ENCODE peak calls at places on chromosomes 4 and X, in ten cellular contexts. F is lower lobe of right lung; U is AG10803; A is stomach; V is B cell; L is K562; H is neural crest cell; X is AG09319; O is glutamatergic neuron; G is CD4-positive, alpha-beta T cell. W is an unnamed sample.

GRCh38 chrX:50712777-50713176 is 101.2 kb downstream of the SHROOM4 start:
- DNase-seq in V (no peak), G (no peak), X (no peak), H (no peak), F (no peak), A (no peak), O (no peak), U (no peak), L (no peak), W (no peak)

GRCh38 chr4:143338313-143338712 is 1.6 kb downstream of the GAB1 start:
- DNase-seq in O (no peak), X (no peak), L (no peak), A (no peak), F (no peak), V (no peak), G (no peak), U (no peak), H (no peak), W (no peak)

GRCh38 chr4:165293061-165293460 is 34.4 kb upstream of the MSMO1 start:
- DNase-seq in X (no peak), L (no peak), F (no peak), U (no peak), O (no peak), H (no peak), A (no peak), V (no peak), G (no peak), W (no peak)

GRCh38 chr4:161762796-161763195 is 401.0 kb downstream of the FSTL5 start:
- DNase-seq in H (no peak), O (no peak), U (peak), F (no peak), G (no peak), A (no peak), V (no peak), L (no peak), X (no peak), W (no peak)

GRCh38 chr4:24584175-24584850 is at the start of gene DHX15:
- DNase-seq in X (peak), A (peak), G (peak), V (peak), U (peak), O (peak), F (peak), H (peak), L (peak), W (peak)

GRCh38 chr4:24643774-24644520 is 59.6 kb upstream of the DHX15 start:
- DNase-seq in V (no peak), U (peak), G (no peak), F (no peak), L (no peak), O (no peak), H (no peak), X (no peak), A (no peak), W (no peak)

GRCh38 chr4:143768007-143768591 is 67.6 kb upstream of the FREM3 start:
- DNase-seq in O (no peak), V (no peak), X (no peak), F (no peak), L (no peak), G (no peak), A (no peak), H (no peak), U (peak), W (no peak)

GRCh38 chr4:83096397-83096796 is 18.1 kb downstream of the PLAC8 start:
- DNase-seq in G (no peak), X (no peak), O (no peak), A (no peak), F (no peak), L (no peak), V (no peak), U (no peak), H (no peak), W (no peak)

GRCh38 chr4:104751468-104751867 is 256.8 kb upstream of the CXXC4 start:
- DNase-seq in L (no peak), A (no peak), U (no peak), F (no peak), H (no peak), G (no peak), O (no peak), X (no peak), V (no peak), W (no peak)

GRCh38 chrX:8034058-8034457 is 106.8 kb upstream of the PNPLA4 start:
- DNase-seq in L (no peak), U (no peak), A (no peak), G (no peak), V (no peak), O (no peak), H (no peak), X (no peak), F (no peak), W (no peak)

GRCh38 chrX:136190038-136190437 is 42.7 kb downstream of the FHL1 start:
- DNase-seq in F (no peak), H (no peak), V (no peak), U (no peak), G (no peak), L (no peak), A (no peak), O (no peak), X (no peak), W (no peak)

GRCh38 chr4:154618708-154619315 is 6.4 kb upstream of the FGG start:
- DNase-seq in H (peak), F (peak), G (peak), V (peak), U (peak), O (peak), L (peak), A (peak), X (peak), W (peak)
- TF ChIP-seq CTCF in H (peak), F (peak), G (peak), V (peak), U (peak), O (peak), L (peak), A (peak), X (peak), W (peak)

DNA sequence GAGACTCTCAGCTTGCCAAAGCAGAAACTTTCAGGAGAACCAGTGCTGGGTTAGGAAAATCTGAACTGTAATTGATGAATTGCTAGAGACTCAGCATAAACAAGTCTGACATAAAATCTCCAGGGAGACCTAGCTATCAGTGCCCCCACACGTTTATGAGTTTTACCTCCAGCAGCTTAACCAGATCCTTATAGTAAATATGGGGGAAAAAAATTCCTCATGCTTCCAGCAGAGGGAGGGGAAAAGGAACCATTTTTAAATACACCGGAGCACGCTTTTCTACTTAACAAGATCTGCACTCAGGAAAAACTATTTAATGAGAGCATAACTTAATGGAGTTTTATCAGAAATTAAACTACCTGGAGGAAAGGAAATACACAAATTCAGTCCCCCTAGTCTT is 1040.7 kb upstream of the INTU start:
- DNase-seq in H (no peak), V (no peak), U (no peak), O (no peak), L (no peak), F (no peak), X (no peak), A (no peak), G (no peak), W (no peak)
- TF ChIP-seq CTCF in H (peak), V (no peak), U (peak), O (peak), L (peak), F (peak), X (peak), A (peak), G (no peak), W (no peak)

DNA sequence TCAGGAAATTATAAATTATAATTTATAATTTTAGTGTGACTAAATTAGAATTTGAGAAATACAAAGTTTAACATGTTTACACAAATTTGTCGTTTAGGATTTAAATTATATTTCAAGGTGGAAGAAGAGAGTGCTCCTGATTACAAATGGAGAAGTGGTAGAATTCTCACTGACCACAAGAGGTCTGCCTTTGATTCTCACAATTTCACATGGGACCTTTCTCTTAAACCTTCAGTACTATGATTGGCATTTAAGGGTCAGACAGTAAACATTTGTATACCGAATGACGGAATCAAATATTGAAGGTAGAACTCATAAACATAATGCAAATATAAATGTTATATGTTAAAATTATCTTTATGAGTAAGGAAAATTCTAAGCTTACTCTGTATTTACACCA is 171.7 kb downstream of the SLIT2 start:
- DNase-seq in H (no peak), V (no peak), X (no peak), F (no peak), L (no peak), O (no peak), G (no peak), U (no peak), A (no peak), W (no peak)
- TF ChIP-seq CTCF in H (peak), V (no peak), X (no peak), F (no peak), L (no peak), O (no peak), G (no peak), U (no peak), A (no peak), W (no peak)

DNA sequence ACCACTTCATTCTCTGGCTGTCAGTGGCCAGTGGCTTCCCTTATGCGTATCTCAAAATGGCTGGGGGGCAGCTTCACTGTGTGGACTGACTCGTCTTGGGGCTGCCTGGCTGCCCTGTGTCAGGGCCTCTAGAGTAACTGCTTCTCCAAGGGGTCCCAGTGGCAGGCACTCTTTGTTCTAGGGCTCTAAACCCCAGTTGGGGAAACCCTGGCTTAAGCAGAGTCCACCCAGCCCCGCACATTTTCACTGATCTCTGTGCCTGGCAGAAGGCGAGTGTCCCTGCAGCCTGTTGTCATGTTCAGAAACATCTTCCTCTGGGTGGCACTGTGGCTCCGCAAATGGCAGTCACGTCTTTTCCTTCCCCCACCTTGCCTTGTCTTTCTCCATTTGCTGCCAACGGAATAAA is 59.7 kb downstream of the NBDY start:
- DNase-seq in H (no peak), U (no peak), O (no peak), A (peak), X (no peak), F (no peak), G (no peak), L (no peak), V (no peak), W (no peak)
- TF ChIP-seq CTCF in H (no peak), U (no peak), O (no peak), A (peak), X (no peak), F (no peak), G (peak), L (peak), V (no peak), W (no peak)

GRCh38 chr4:129641179-129641578 is 545.2 kb downstream of the C4orf33 start:
- DNase-seq in X (peak), O (peak), L (no peak), G (peak), V (no peak), U (peak), H (peak), A (peak), F (no peak), W (peak)
- TF ChIP-seq CTCF in X (peak), O (peak), L (peak), G (peak), V (peak), U (peak), H (peak), A (peak), F (peak), W (peak)

GRCh38 chrX:5915783-5916182 is 312.9 kb downstream of the NLGN4X start:
- DNase-seq in V (no peak), A (no peak), L (no peak), O (no peak), U (no peak), F (no peak), G (no peak), H (no peak), X (no peak), W (no peak)

GRCh38 chrX:5916945-5917344 is 311.7 kb downstream of the NLGN4X start:
- DNase-seq in X (no peak), H (no peak), A (no peak), O (no peak), V (no peak), G (no peak), F (no peak), U (no peak), L (no peak), W (no peak)
- TF ChIP-seq CTCF in X (no peak), H (peak), A (no peak), O (no peak), V (no peak), G (no peak), F (no peak), U (no peak), L (no peak), W (no peak)

W was measured in GM10248.